ENCODE peak calls at places on chromosomes 1 and 21, in four cellular contexts. A is C1 segment of cervical spinal cord, M is stomach, P is WTC11. T is an unnamed sample.

GRCh38 chr1:64182207-64182606 is 21.2 kb upstream of the UBE2U start:
- DNase-seq in M (no peak), A (no peak), P (no peak), T (no peak)

GRCh38 chr21:20308586-20308985 is 689.6 kb upstream of the NCAM2 start:
- DNase-seq in A (no peak), M (no peak), P (no peak), T (no peak)

GRCh38 chr1:19557609-19558051 is 72.3 kb upstream of the CAPZB start:
- DNase-seq in M (no peak), P (no peak), A (no peak), T (no peak)

GRCh38 chr1:2294033-2294640 is 66.0 kb downstream of the SKI start:
- DNase-seq in P (no peak), A (no peak), M (no peak), T (no peak)

GRCh38 chr1:58206749-58207148 is 339.8 kb downstream of the OMA1 start:
- DNase-seq in A (no peak), M (no peak), P (no peak), T (no peak)

GRCh38 chr1:246048693-246049092 is 458.4 kb downstream of the SMYD3 start:
- DNase-seq in P (no peak), A (no peak), M (no peak), T (no peak)

GRCh38 chr1:174942547-174943255 is 57.0 kb upstream of the CACYBP start:
- DNase-seq in A (no peak), P (no peak), M (no peak), T (no peak)

GRCh38 chr1:212916395-212917133 is 33.8 kb upstream of the VASH2 start:
- DNase-seq in P (peak; percentile 63), A (no peak), M (peak; percentile 30), T (peak; percentile 63)

GRCh38 chr1:114648503-114648902 is 21.3 kb downstream of the DENND2C start:
- DNase-seq in M (no peak), A (no peak), P (no peak), T (no peak)

T was measured in occipital lobe.